ENCODE peak calls at places on chromosomes 6 and 20, in seven cellular contexts. V is HepG2, F is ovary, G is OCI-LY7, S is tibial artery, R is gastrocnemius medialis, K is H9. J is an unnamed sample. For H3K9me3, the result is how much of the 10 kb centered on the place peaks cover.

GRCh38 chr20:43460172-43460829 is 2.6 kb downstream of the SRSF6 start:
- DNase-seq in S (no peak), G (no peak), V (no peak), F (no peak), R (no peak), K (no peak), J (no peak)

GRCh38 chr6:19811397-19812079 is 25.6 kb upstream of the ID4 start:
- DNase-seq in S (no peak), G (no peak), K (no peak), F (no peak), R (no peak), V (peak), J (no peak)

GRCh38 chr20:50813801-50814200 is 18.9 kb downstream of the BCAS4 start:
- DNase-seq in F (no peak), G (peak), K (no peak), S (no peak), R (no peak), V (no peak), J (no peak)

GRCh38 chr6:106256201-106256968 is 69.2 kb downstream of the ATG5 start:
- DNase-seq in F (no peak), S (no peak), V (no peak), K (no peak), G (no peak), R (no peak), J (no peak)

GRCh38 chr6:95511404-95511803 is 65.9 kb upstream of the MANEA start:
- DNase-seq in G (no peak), V (no peak), R (no peak), S (no peak), F (no peak), K (no peak), J (no peak)

GRCh38 chr20:47551841-47552240 is 50.2 kb downstream of the NCOA3 start:
- DNase-seq in S (no peak), G (peak), R (no peak), F (no peak), V (peak), K (no peak), J (no peak)

GRCh38 chr6:79330723-79331122 is 96.2 kb upstream of the HMGN3 start:
- DNase-seq in F (no peak), G (no peak), K (no peak), S (no peak), V (no peak), R (no peak), J (no peak)

GRCh38 chr6:89198235-89198634 is 18.9 kb downstream of the GABRR1 start:
- DNase-seq in S (no peak), G (no peak), K (no peak), V (no peak), F (no peak), R (no peak), J (no peak)

GRCh38 chr6:56096946-56097345 is 150.4 kb downstream of the COL21A1 start:
- DNase-seq in G (no peak), K (no peak), V (no peak), R (no peak), F (no peak), S (no peak), J (no peak)

GRCh38 chr6:143451531-143451930 is 926 bp downstream of the PEX3 start:
- DNase-seq in F (no peak), S (no peak), K (no peak), V (no peak), G (no peak), R (no peak), J (no peak)

GRCh38 chr6:166636191-166636938 is 9.3 kb upstream of the RPS6KA2 start:
- DNase-seq in F (no peak), G (no peak), S (peak), V (no peak), R (no peak), K (no peak), J (no peak)

GRCh38 chr6:34021839-34022190 is 124.1 kb downstream of the GRM4 start:
- DNase-seq in G (no peak), F (no peak), K (no peak), R (no peak), V (no peak), S (no peak), J (no peak)

DNA sequence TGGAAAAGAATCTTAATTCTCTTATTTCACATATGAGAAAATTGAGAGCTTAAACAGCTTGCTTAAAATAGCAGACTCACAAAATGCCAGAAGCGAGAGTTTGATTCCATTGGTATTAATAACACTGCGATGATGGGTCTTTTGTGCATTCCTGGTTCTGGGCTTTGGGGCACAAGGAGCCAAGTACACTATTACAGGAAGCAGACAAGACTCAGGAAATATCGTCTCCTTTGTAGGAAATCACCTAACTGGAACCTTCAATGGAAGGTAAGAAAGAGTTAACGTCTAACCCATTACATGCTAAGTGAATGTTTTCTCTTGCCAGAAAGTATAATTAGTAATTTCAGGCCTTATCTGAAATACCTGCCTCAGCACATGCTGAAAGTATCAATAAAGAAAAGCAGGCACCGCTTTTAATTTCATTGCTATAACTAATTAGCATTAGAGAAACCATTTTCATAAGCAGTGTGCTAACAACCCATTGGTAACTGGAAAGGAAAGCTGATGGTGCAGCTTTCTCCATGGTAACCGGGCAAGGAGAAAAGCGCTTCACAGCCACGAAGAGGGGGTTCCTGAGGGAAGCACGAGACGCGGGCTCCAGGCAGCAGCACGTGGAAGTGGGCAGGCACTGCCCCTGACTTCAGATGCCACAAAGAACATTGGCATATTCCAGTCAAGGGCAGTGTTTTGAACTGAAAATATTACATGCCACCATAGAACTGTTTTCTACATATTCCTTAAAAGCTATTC is 206.7 kb upstream of the AGPAT4 start:
- DNase-seq in G (no peak), K (no peak), F (no peak), V (no peak), S (no peak), R (no peak), J (no peak)
- H3K27ac ChIP-seq in G (no peak), K (no peak), F (no peak), V (no peak), S (no peak), R (no peak), J (no peak)

GRCh38 chr6:363909-364308 is 27.6 kb upstream of the IRF4 start:
- DNase-seq in R (no peak), G (no peak), K (no peak), F (no peak), V (no peak), S (no peak), J (no peak)

GRCh38 chr6:366389-366788 is 25.2 kb upstream of the IRF4 start:
- DNase-seq in G (peak), K (no peak), R (no peak), S (no peak), F (no peak), V (no peak), J (no peak)

GRCh38 chr6:365835-366234 is 25.7 kb upstream of the IRF4 start:
- DNase-seq in K (no peak), R (no peak), S (no peak), V (no peak), G (peak), F (no peak), J (no peak)

GRCh38 chr6:363291-363690 is 28.3 kb upstream of the IRF4 start:
- DNase-seq in V (no peak), R (no peak), K (no peak), S (no peak), G (no peak), F (no peak), J (no peak)

GRCh38 chr6:364609-365540 is 26.7 kb upstream of the IRF4 start:
- DNase-seq in R (no peak), K (no peak), V (no peak), F (no peak), G (peak), S (no peak), J (no peak)
- H3K9me3 ChIP-seq in R (under half), K (half or more), V (under half), F (under half), G (under half), S (under half), J (under half)

GRCh38 chr6:38476141-38476540 is 163.6 kb downstream of the BTBD9 start:
- DNase-seq in K (no peak), G (no peak), R (no peak), F (no peak), V (no peak), S (no peak), J (no peak)
- TF ChIP-seq CTCF in K (no peak), G (no peak), R (no peak), F (no peak), V (no peak), S (no peak), J (no peak)

GRCh38 chr6:26299286-26300042 is 65.5 kb upstream of the BTN3A2 start:
- DNase-seq in S (no peak), R (no peak), F (no peak), V (no peak), G (no peak), K (no peak), J (no peak)
- H3K27ac ChIP-seq in S (no peak), R (no peak), F (no peak), V (no peak), G (no peak), K (no peak), J (no peak)

GRCh38 chr6:36083446-36083845 is 46.9 kb upstream of the MAPK13 start:
- DNase-seq in F (no peak), G (no peak), K (no peak), S (no peak), V (no peak), R (no peak), J (no peak)
- H3K9me3 ChIP-seq in F (under half), G (under half), K (under half), S (under half), V (under half), R (under half), J (under half)

DNA sequence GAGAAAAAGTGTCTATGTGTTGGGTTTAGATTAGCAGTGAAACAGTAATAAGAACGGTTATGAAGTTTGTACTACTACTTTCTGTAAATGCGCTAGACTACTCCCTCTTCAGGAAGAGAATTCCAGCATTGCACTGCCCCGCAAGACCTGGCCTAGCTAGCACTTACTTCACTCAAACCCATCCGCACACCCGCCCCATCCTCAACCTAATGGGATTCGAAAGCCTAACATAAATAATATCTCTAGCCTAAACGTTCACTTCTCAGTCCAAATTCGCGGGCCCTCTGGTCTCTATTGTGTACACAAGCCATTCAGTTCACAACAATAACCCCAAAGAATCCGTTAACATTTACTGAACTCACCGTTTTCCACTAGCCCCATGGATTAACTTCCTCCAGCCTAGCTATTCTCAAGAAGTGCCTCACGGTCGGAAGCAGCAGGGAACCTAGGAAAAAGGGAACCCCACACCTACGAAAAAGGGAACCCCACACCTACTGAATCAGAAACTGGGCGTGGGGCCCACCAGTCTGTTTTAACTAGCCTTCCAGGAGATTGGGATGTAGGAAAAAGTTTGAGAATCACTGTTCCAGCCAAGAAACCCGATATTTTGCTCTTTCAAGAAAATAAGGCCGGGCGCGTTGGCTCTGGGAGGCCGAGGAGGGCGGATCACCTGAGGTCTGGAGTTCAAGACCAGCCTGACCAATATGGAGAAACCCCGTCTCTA is 45.4 kb upstream of the BTN3A2 start:
- DNase-seq in F (no peak), S (no peak), K (peak), R (no peak), G (no peak), V (no peak), J (no peak)
- TF ChIP-seq CTCF in F (no peak), S (no peak), K (peak), R (no peak), G (no peak), V (peak), J (no peak)

J was measured in CD4-positive, alpha-beta T cell.